ENCODE peak calls at places on chromosomes 16 and 17, in ten cellular contexts. One of them, this sample, is unnamed.

GRCh38 chr17:63488851-63489250 is 12.0 kb downstream of the ACE start:
- DNase-seq in pancreas: peak
- DNase-seq in NCI-H510A treated with DMSO at 0.1 percent for 48 hours: no peak
- DNase-seq in epithelial cell of esophagus: no peak
- DNase-seq in activated CD8-positive, alpha-beta T cell treated with anti-CD3 and anti-CD28 coated beads for 36 hours: no peak
- DNase-seq in activated naive CD8-positive, alpha-beta T cell treated with anti-CD3 and anti-CD28 coated beads for 36 hours: no peak
- DNase-seq in H4: no peak
- DNase-seq in IMR-90: no peak
- DNase-seq in CD4-positive, CD25-positive, alpha-beta regulatory T cell: no peak
- DNase-seq in fibroblast of the conjunctiva: no peak
- DNase-seq in this sample: no peak

GRCh38 chr17:37570527-37571093 is 38.6 kb downstream of the SYNRG start:
- DNase-seq in pancreas: no peak
- DNase-seq in NCI-H510A treated with DMSO at 0.1 percent for 48 hours: peak
- DNase-seq in epithelial cell of esophagus: peak
- DNase-seq in activated CD8-positive, alpha-beta T cell treated with anti-CD3 and anti-CD28 coated beads for 36 hours: peak
- DNase-seq in activated naive CD8-positive, alpha-beta T cell treated with anti-CD3 and anti-CD28 coated beads for 36 hours: peak
- DNase-seq in H4: peak
- DNase-seq in IMR-90: peak
- DNase-seq in CD4-positive, CD25-positive, alpha-beta regulatory T cell: no peak
- DNase-seq in fibroblast of the conjunctiva: peak
- DNase-seq in this sample: no peak

GRCh38 chr17:82583720-82584234 is 64.2 kb downstream of the FOXK2 start:
- DNase-seq in pancreas: no peak
- DNase-seq in NCI-H510A treated with DMSO at 0.1 percent for 48 hours: no peak
- DNase-seq in epithelial cell of esophagus: no peak
- DNase-seq in activated CD8-positive, alpha-beta T cell treated with anti-CD3 and anti-CD28 coated beads for 36 hours: peak
- DNase-seq in activated naive CD8-positive, alpha-beta T cell treated with anti-CD3 and anti-CD28 coated beads for 36 hours: peak
- DNase-seq in H4: no peak
- DNase-seq in IMR-90: no peak
- DNase-seq in CD4-positive, CD25-positive, alpha-beta regulatory T cell: no peak
- DNase-seq in fibroblast of the conjunctiva: no peak
- DNase-seq in this sample: no peak

GRCh38 chr16:361341-361871 is 8.9 kb upstream of the AXIN1 start:
- DNase-seq in pancreas: peak
- DNase-seq in NCI-H510A treated with DMSO at 0.1 percent for 48 hours: no peak
- DNase-seq in epithelial cell of esophagus: no peak
- DNase-seq in activated CD8-positive, alpha-beta T cell treated with anti-CD3 and anti-CD28 coated beads for 36 hours: no peak
- DNase-seq in activated naive CD8-positive, alpha-beta T cell treated with anti-CD3 and anti-CD28 coated beads for 36 hours: no peak
- DNase-seq in H4: no peak
- DNase-seq in IMR-90: no peak
- DNase-seq in CD4-positive, CD25-positive, alpha-beta regulatory T cell: no peak
- DNase-seq in fibroblast of the conjunctiva: no peak
- DNase-seq in this sample: no peak

GRCh38 chr17:309361-309888 is 43.2 kb downstream of the RPH3AL start:
- DNase-seq in pancreas: peak
- DNase-seq in NCI-H510A treated with DMSO at 0.1 percent for 48 hours: no peak
- DNase-seq in epithelial cell of esophagus: no peak
- DNase-seq in activated CD8-positive, alpha-beta T cell treated with anti-CD3 and anti-CD28 coated beads for 36 hours: peak
- DNase-seq in activated naive CD8-positive, alpha-beta T cell treated with anti-CD3 and anti-CD28 coated beads for 36 hours: peak
- DNase-seq in H4: peak
- DNase-seq in IMR-90: no peak
- DNase-seq in CD4-positive, CD25-positive, alpha-beta regulatory T cell: no peak
- DNase-seq in fibroblast of the conjunctiva: no peak
- DNase-seq in this sample: no peak

GRCh38 chr17:46979023-46979870 is at the start of gene RPRML:
- DNase-seq in pancreas: peak
- DNase-seq in NCI-H510A treated with DMSO at 0.1 percent for 48 hours: peak
- DNase-seq in epithelial cell of esophagus: peak
- DNase-seq in activated CD8-positive, alpha-beta T cell treated with anti-CD3 and anti-CD28 coated beads for 36 hours: peak
- DNase-seq in activated naive CD8-positive, alpha-beta T cell treated with anti-CD3 and anti-CD28 coated beads for 36 hours: peak
- DNase-seq in H4: peak
- DNase-seq in IMR-90: no peak
- DNase-seq in CD4-positive, CD25-positive, alpha-beta regulatory T cell: no peak
- DNase-seq in fibroblast of the conjunctiva: no peak
- DNase-seq in this sample: no peak

GRCh38 chr16:58417035-58417434 is 24.8 kb downstream of the GINS3 start:
- DNase-seq in pancreas: no peak
- DNase-seq in NCI-H510A treated with DMSO at 0.1 percent for 48 hours: no peak
- DNase-seq in epithelial cell of esophagus: no peak
- DNase-seq in activated CD8-positive, alpha-beta T cell treated with anti-CD3 and anti-CD28 coated beads for 36 hours: no peak
- DNase-seq in activated naive CD8-positive, alpha-beta T cell treated with anti-CD3 and anti-CD28 coated beads for 36 hours: no peak
- DNase-seq in H4: no peak
- DNase-seq in IMR-90: no peak
- DNase-seq in CD4-positive, CD25-positive, alpha-beta regulatory T cell: no peak
- DNase-seq in fibroblast of the conjunctiva: no peak
- DNase-seq in this sample: no peak

GRCh38 chr16:89495121-89495520 is 4.8 kb upstream of the ANKRD11 start:
- DNase-seq in pancreas: no peak
- DNase-seq in NCI-H510A treated with DMSO at 0.1 percent for 48 hours: no peak
- DNase-seq in epithelial cell of esophagus: no peak
- DNase-seq in activated CD8-positive, alpha-beta T cell treated with anti-CD3 and anti-CD28 coated beads for 36 hours: no peak
- DNase-seq in activated naive CD8-positive, alpha-beta T cell treated with anti-CD3 and anti-CD28 coated beads for 36 hours: no peak
- DNase-seq in H4: no peak
- DNase-seq in IMR-90: peak
- DNase-seq in CD4-positive, CD25-positive, alpha-beta regulatory T cell: no peak
- DNase-seq in fibroblast of the conjunctiva: no peak
- DNase-seq in this sample: no peak

GRCh38 chr17:51445934-51446333 is 185.6 kb downstream of the UTP18 start:
- DNase-seq in pancreas: no peak
- DNase-seq in NCI-H510A treated with DMSO at 0.1 percent for 48 hours: no peak
- DNase-seq in epithelial cell of esophagus: no peak
- DNase-seq in activated CD8-positive, alpha-beta T cell treated with anti-CD3 and anti-CD28 coated beads for 36 hours: no peak
- DNase-seq in activated naive CD8-positive, alpha-beta T cell treated with anti-CD3 and anti-CD28 coated beads for 36 hours: no peak
- DNase-seq in H4: no peak
- DNase-seq in IMR-90: no peak
- DNase-seq in CD4-positive, CD25-positive, alpha-beta regulatory T cell: no peak
- DNase-seq in fibroblast of the conjunctiva: no peak
- DNase-seq in this sample: no peak

GRCh38 chr17:1649116-1649843 is 386 bp downstream of the RILP start:
- DNase-seq in pancreas: peak
- DNase-seq in NCI-H510A treated with DMSO at 0.1 percent for 48 hours: no peak
- DNase-seq in epithelial cell of esophagus: peak
- DNase-seq in activated CD8-positive, alpha-beta T cell treated with anti-CD3 and anti-CD28 coated beads for 36 hours: peak
- DNase-seq in activated naive CD8-positive, alpha-beta T cell treated with anti-CD3 and anti-CD28 coated beads for 36 hours: peak
- DNase-seq in H4: peak
- DNase-seq in IMR-90: peak
- DNase-seq in CD4-positive, CD25-positive, alpha-beta regulatory T cell: no peak
- DNase-seq in fibroblast of the conjunctiva: peak
- DNase-seq in this sample: peak

GRCh38 chr17:40303706-40304450 is 5.1 kb upstream of the RARA start:
- DNase-seq in pancreas: no peak
- DNase-seq in NCI-H510A treated with DMSO at 0.1 percent for 48 hours: no peak
- DNase-seq in epithelial cell of esophagus: peak
- DNase-seq in activated CD8-positive, alpha-beta T cell treated with anti-CD3 and anti-CD28 coated beads for 36 hours: no peak
- DNase-seq in activated naive CD8-positive, alpha-beta T cell treated with anti-CD3 and anti-CD28 coated beads for 36 hours: no peak
- DNase-seq in H4: no peak
- DNase-seq in IMR-90: peak
- DNase-seq in CD4-positive, CD25-positive, alpha-beta regulatory T cell: no peak
- DNase-seq in fibroblast of the conjunctiva: peak
- DNase-seq in this sample: no peak

GRCh38 chr17:16989230-16989952 is 17.5 kb upstream of the TNFRSF13B start:
- DNase-seq in pancreas: no peak
- DNase-seq in NCI-H510A treated with DMSO at 0.1 percent for 48 hours: no peak
- DNase-seq in epithelial cell of esophagus: no peak
- DNase-seq in activated CD8-positive, alpha-beta T cell treated with anti-CD3 and anti-CD28 coated beads for 36 hours: peak
- DNase-seq in activated naive CD8-positive, alpha-beta T cell treated with anti-CD3 and anti-CD28 coated beads for 36 hours: no peak
- DNase-seq in H4: no peak
- DNase-seq in IMR-90: no peak
- DNase-seq in CD4-positive, CD25-positive, alpha-beta regulatory T cell: no peak
- DNase-seq in fibroblast of the conjunctiva: no peak
- DNase-seq in this sample: no peak

GRCh38 chr16:84048306-84048705 is 5.7 kb upstream of the SLC38A8 start:
- DNase-seq in pancreas: peak
- DNase-seq in NCI-H510A treated with DMSO at 0.1 percent for 48 hours: peak
- DNase-seq in epithelial cell of esophagus: peak
- DNase-seq in activated CD8-positive, alpha-beta T cell treated with anti-CD3 and anti-CD28 coated beads for 36 hours: peak
- DNase-seq in activated naive CD8-positive, alpha-beta T cell treated with anti-CD3 and anti-CD28 coated beads for 36 hours: no peak
- DNase-seq in H4: no peak
- DNase-seq in IMR-90: no peak
- DNase-seq in CD4-positive, CD25-positive, alpha-beta regulatory T cell: no peak
- DNase-seq in fibroblast of the conjunctiva: no peak
- DNase-seq in this sample: no peak

This sample was measured in AG09319.